ENCODE peak calls at places on chromosomes 4 and X, in ten cellular contexts. R is suprapubic skin, T is A172, C is heart left ventricle, F is MCF 10A, Z is H9, N is psoas muscle, A is fibroblast of lung, P is pons, G is stromal cell of bone marrow. S is an unnamed sample.

GRCh38 chr4:89486042-89486441 is 178.4 kb upstream of the GPRIN3 start:
- DNase-seq in N (no peak), C (no peak), A (no peak), P (peak; percentile 37), F (peak; percentile 48), Z (no peak), R (no peak), T (peak; percentile 42), G (peak; percentile 42), S (no peak)

GRCh38 chrX:44032479-44032878 is 59.3 kb upstream of the NDP start:
- DNase-seq in G (no peak), R (no peak), Z (no peak), P (no peak), C (no peak), F (no peak), A (no peak), N (no peak), T (no peak), S (no peak)

GRCh38 chr4:88792821-88793220 is 95.2 kb upstream of the NAP1L5 start:
- DNase-seq in A (peak; percentile 79), C (no peak), F (peak; percentile 1), R (no peak), Z (no peak), T (peak; percentile 6), G (no peak), P (peak; percentile 45), N (no peak), S (no peak)

GRCh38 chr4:186144596-186145569 is 40.4 kb downstream of the FAM149A start:
- DNase-seq in C (peak; percentile 71), F (peak; percentile 33), A (peak; percentile 76), N (peak; percentile 71), P (peak; percentile 25), G (peak; percentile 24), T (peak; percentile 11), R (peak; percentile 82), Z (peak; percentile 71), S (no peak)

GRCh38 chr4:81503586-81503985 is 31.9 kb upstream of the RASGEF1B start:
- DNase-seq in A (no peak), C (no peak), Z (no peak), F (no peak), N (no peak), P (no peak), R (no peak), G (no peak), T (no peak), S (no peak)

GRCh38 chrX:115378471-115378870 is 89.0 kb downstream of the LUZP4 start:
- DNase-seq in F (peak; percentile 19), R (no peak), C (no peak), A (peak; percentile 66), T (no peak), G (no peak), P (no peak), N (no peak), Z (no peak), S (peak; percentile 44)

GRCh38 chr4:114277690-114278089 is 298.2 kb upstream of the ARSJ start:
- DNase-seq in C (no peak), G (peak; percentile 47), A (peak; percentile 88), R (no peak), P (no peak), Z (no peak), T (no peak), F (no peak), N (no peak), S (peak; percentile 29)

GRCh38 chrX:119145241-119145653 is 17.6 kb upstream of the KIAA1210 start:
- DNase-seq in Z (peak; percentile 29), R (no peak), A (no peak), P (no peak), N (no peak), F (peak; percentile 43), G (peak; percentile 4), T (no peak), C (no peak), S (no peak)

GRCh38 chrX:3451566-3451965 is 105.1 kb upstream of the MXRA5 start:
- DNase-seq in C (no peak), A (no peak), Z (no peak), T (no peak), F (no peak), G (no peak), N (no peak), P (no peak), R (no peak), S (no peak)

GRCh38 chr4:16029329-16029728 is 54.5 kb downstream of the PROM1 start:
- DNase-seq in F (no peak), Z (no peak), G (no peak), R (no peak), P (no peak), C (no peak), A (peak; percentile 82), T (no peak), N (no peak), S (peak; percentile 21)

GRCh38 chrX:56600141-56600540 is 36.7 kb downstream of the UBQLN2 start:
- DNase-seq in G (no peak), C (no peak), Z (no peak), F (no peak), A (peak; percentile 5), T (no peak), P (no peak), N (no peak), R (no peak), S (no peak)

GRCh38 chrX:49191033-49191871 is 5.1 kb upstream of the PRICKLE3 start:
- DNase-seq in Z (peak; percentile 97), N (peak; percentile 87), C (peak; percentile 94), R (peak; percentile 95), T (peak; percentile 99), G (peak; percentile 97), P (peak; percentile 99), F (peak; percentile 97), A (peak; percentile 100), S (peak; percentile 99)

GRCh38 chrX:22969416-22969815 is 30.3 kb upstream of the DDX53 start:
- DNase-seq in T (peak; percentile 21), G (no peak), Z (no peak), N (no peak), P (no peak), A (peak; percentile 65), F (no peak), C (no peak), R (no peak), S (no peak)

GRCh38 chr4:53015681-53016080 is 153.6 kb downstream of the RASL11B start:
- DNase-seq in G (peak; percentile 34), T (peak; percentile 13), A (peak; percentile 55), N (no peak), C (peak; percentile 36), R (no peak), P (peak; percentile 48), F (peak; percentile 34), Z (peak; percentile 37), S (no peak)

GRCh38 chrX:154348646-154349358 is 25.6 kb downstream of the FLNA start:
- DNase-seq in T (no peak), Z (no peak), A (no peak), F (no peak), G (no peak), R (no peak), C (peak; percentile 27), N (peak; percentile 15), P (no peak), S (no peak)

GRCh38 chrX:115576676-115577075 is 15.7 kb downstream of the PLS3 start:
- DNase-seq in Z (no peak), G (no peak), A (no peak), C (no peak), F (no peak), T (no peak), P (no peak), N (no peak), R (no peak), S (no peak)

GRCh38 chr4:146439999-146440398 is 81.7 kb downstream of the SLC10A7 start:
- DNase-seq in G (no peak), N (no peak), F (no peak), R (no peak), A (no peak), T (no peak), P (no peak), Z (no peak), C (no peak), S (no peak)

GRCh38 chr4:188454573-188454972 is 315.3 kb downstream of the TRIML1 start:
- DNase-seq in Z (no peak), N (no peak), R (no peak), G (no peak), A (no peak), F (no peak), P (no peak), C (no peak), T (no peak), S (no peak)

GRCh38 chr4:82493721-82494425 is 63.5 kb downstream of the ENOPH1 start:
- DNase-seq in G (peak; percentile 28), P (no peak), C (no peak), N (no peak), Z (no peak), R (no peak), T (no peak), A (peak; percentile 71), F (no peak), S (peak; percentile 28)

GRCh38 chr4:139943277-139943676 is 210.7 kb downstream of the MAML3 start:
- DNase-seq in G (no peak), T (no peak), Z (no peak), P (no peak), F (no peak), N (no peak), C (no peak), A (peak; percentile 44), R (no peak), S (no peak)

GRCh38 chr4:71333960-71334951 is 4.6 kb upstream of the SLC4A4 start:
- DNase-seq in G (peak; percentile 11), Z (no peak), F (peak; percentile 53), N (no peak), P (no peak), A (peak; percentile 69), T (no peak), R (no peak), C (no peak), S (no peak)

GRCh38 chrX:119496521-119496829 is 28.2 kb downstream of the SLC25A5 start:
- DNase-seq in G (no peak), R (no peak), P (no peak), A (no peak), T (no peak), F (no peak), Z (no peak), N (no peak), C (no peak), S (no peak)

GRCh38 chr4:79148369-79148768 is 177.5 kb downstream of the NAA11 start:
- DNase-seq in T (no peak), P (no peak), G (no peak), R (no peak), Z (no peak), N (no peak), F (no peak), C (no peak), A (no peak), S (no peak)

GRCh38 chrX:149230689-149231088 is 274.4 kb downstream of the IDS start:
- DNase-seq in C (no peak), A (no peak), T (no peak), R (no peak), Z (no peak), G (no peak), N (no peak), F (no peak), P (no peak), S (no peak)

GRCh38 chr4:148238797-148239196 is 203.4 kb downstream of the NR3C2 start:
- DNase-seq in C (no peak), Z (no peak), T (no peak), A (no peak), N (no peak), P (no peak), F (no peak), G (no peak), R (no peak), S (no peak)

GRCh38 chr4:40327340-40327739 is 7.8 kb upstream of the CHRNA9 start:
- DNase-seq in T (no peak), F (no peak), C (no peak), G (no peak), Z (no peak), R (no peak), N (no peak), A (no peak), P (peak; percentile 75), S (no peak)

GRCh38 chrX:130805906-130806305 is 97.1 kb downstream of the ENOX2 start:
- DNase-seq in P (no peak), G (no peak), F (no peak), T (no peak), R (no peak), C (no peak), Z (no peak), N (no peak), A (peak; percentile 15), S (no peak)

GRCh38 chrX:124098089-124098488 is 136.6 kb downstream of the STAG2 start:
- DNase-seq in Z (no peak), G (peak; percentile 4), T (peak; percentile 15), A (peak; percentile 44), C (no peak), N (no peak), F (peak; percentile 16), P (peak; percentile 12), R (no peak), S (peak; percentile 8)

S was measured in AG09309.